ENCODE peak calls at places on chromosomes 7 and 10, in six cellular contexts. E, Z, L, C, F and M are unnamed samples.

GRCh38 chr10:131646551-131647525 is 254.0 kb upstream of the PPP2R2D start:
- DNase-seq in Z (no peak), F (no peak), C (no peak), E (no peak), L (no peak), M (no peak)

GRCh38 chr7:136654406-136654805 is 214.0 kb upstream of the CHRM2 start:
- DNase-seq in C (no peak), F (no peak), Z (peak), E (no peak), L (no peak), M (no peak)

GRCh38 chr7:100680589-100681271 is 7.2 kb downstream of the GNB2 start:
- DNase-seq in Z (no peak), F (no peak), C (no peak), L (no peak), E (no peak), M (no peak)

GRCh38 chr10:73814896-73815718 is 3.7 kb upstream of the NDST2 start:
- DNase-seq in Z (no peak), F (no peak), C (no peak), E (no peak), L (no peak), M (no peak)

GRCh38 chr10:6532321-6532720 is 47.8 kb downstream of the PRKCQ start:
- DNase-seq in F (no peak), Z (no peak), L (no peak), E (no peak), C (no peak), M (no peak)

GRCh38 chr7:55020481-55020871 is 1.7 kb downstream of the EGFR start:
- DNase-seq in F (peak), C (peak), L (peak), E (no peak), Z (peak), M (no peak)

GRCh38 chr7:139753693-139754111 is 24.1 kb downstream of the HIPK2 start:
- DNase-seq in L (no peak), C (peak), F (no peak), Z (no peak), E (no peak), M (no peak)

GRCh38 chr10:96287392-96288105 is 16.2 kb upstream of the BLNK start:
- DNase-seq in Z (peak), C (no peak), L (no peak), F (no peak), E (no peak), M (no peak)

GRCh38 chr7:88206235-88206634 is 13.6 kb downstream of the SRI start:
- DNase-seq in Z (no peak), L (no peak), C (no peak), F (no peak), E (no peak), M (no peak)

GRCh38 chr10:1762066-1762465 is 24.7 kb upstream of the ADARB2 start:
- DNase-seq in L (no peak), F (no peak), C (no peak), Z (no peak), E (no peak), M (no peak)

GRCh38 chr10:132788180-132788830 is 2.4 kb upstream of the NKX6-2 start:
- DNase-seq in E (no peak), C (no peak), F (no peak), L (no peak), Z (peak), M (no peak)

GRCh38 chr7:134613623-134614347 is 32.9 kb upstream of the BPGM start:
- DNase-seq in F (no peak), E (peak), C (no peak), L (peak), Z (peak), M (no peak)

GRCh38 chr10:31359979-31360378 is 41.0 kb downstream of the ZEB1 start:
- DNase-seq in C (no peak), Z (peak), L (no peak), F (no peak), E (no peak), M (no peak)

GRCh38 chr7:96786998-96787395 is 77.4 kb upstream of the SEM1 start:
- DNase-seq in E (no peak), C (no peak), F (no peak), Z (no peak), L (no peak), M (no peak)

GRCh38 chr10:88879754-88880286 is at the start of gene STAMBPL1:
- DNase-seq in Z (no peak), F (peak), C (no peak), E (no peak), L (no peak), M (peak)

GRCh38 chr10:126437661-126438406 is 49.6 kb upstream of the ADAM12 start:
- DNase-seq in E (no peak), Z (no peak), C (no peak), F (no peak), L (no peak), M (no peak)

GRCh38 chr7:80622531-80622930 is 15.9 kb upstream of the CD36 start:
- DNase-seq in C (no peak), E (peak), Z (peak), F (no peak), L (no peak), M (no peak)

GRCh38 chr10:82282782-82283456 is 407.9 kb downstream of the NRG3 start:
- DNase-seq in E (no peak), L (peak), C (no peak), F (no peak), Z (no peak), M (no peak)

GRCh38 chr10:9342865-9343450 is 1288.5 kb downstream of the GATA3 start:
- DNase-seq in Z (peak), C (no peak), F (no peak), E (peak), L (no peak), M (no peak)

GRCh38 chr7:151351967-151352366 is 10.4 kb downstream of the NUB1 start:
- DNase-seq in Z (no peak), F (no peak), E (no peak), C (no peak), L (no peak), M (no peak)

GRCh38 chr7:129612112-129613015 is 844 bp downstream of the NRF1 start:
- DNase-seq in L (no peak), F (peak), C (peak), E (no peak), Z (peak), M (peak)

GRCh38 chr7:130270947-130271790 is 4.5 kb downstream of the CPA2 start:
- DNase-seq in F (no peak), E (no peak), L (no peak), Z (no peak), C (no peak), M (no peak)

GRCh38 chr10:127619550-127619949 is 70.4 kb downstream of the NPS start:
- DNase-seq in C (no peak), F (no peak), E (no peak), L (no peak), Z (no peak), M (peak)

GRCh38 chr10:69869291-69869841 is 67.7 kb downstream of the COL13A1 start:
- DNase-seq in Z (peak), E (no peak), F (no peak), C (no peak), L (peak), M (no peak)

GRCh38 chr7:7641129-7641663 is 644 bp downstream of the UMAD1 start:
- DNase-seq in L (no peak), F (no peak), Z (no peak), E (no peak), C (no peak), M (no peak)

GRCh38 chr10:59713196-59713821 is 3.7 kb upstream of the SLC16A9 start:
- DNase-seq in E (no peak), Z (no peak), F (no peak), L (no peak), C (no peak), M (no peak)

GRCh38 chr7:127886248-127886647 is 145.0 kb downstream of the LRRC4 start:
- DNase-seq in F (no peak), C (no peak), E (no peak), Z (no peak), L (no peak), M (no peak)
- H3K27ac ChIP-seq in F (no peak), C (no peak), E (no peak), Z (no peak), L (no peak), M (peak)

DNA sequence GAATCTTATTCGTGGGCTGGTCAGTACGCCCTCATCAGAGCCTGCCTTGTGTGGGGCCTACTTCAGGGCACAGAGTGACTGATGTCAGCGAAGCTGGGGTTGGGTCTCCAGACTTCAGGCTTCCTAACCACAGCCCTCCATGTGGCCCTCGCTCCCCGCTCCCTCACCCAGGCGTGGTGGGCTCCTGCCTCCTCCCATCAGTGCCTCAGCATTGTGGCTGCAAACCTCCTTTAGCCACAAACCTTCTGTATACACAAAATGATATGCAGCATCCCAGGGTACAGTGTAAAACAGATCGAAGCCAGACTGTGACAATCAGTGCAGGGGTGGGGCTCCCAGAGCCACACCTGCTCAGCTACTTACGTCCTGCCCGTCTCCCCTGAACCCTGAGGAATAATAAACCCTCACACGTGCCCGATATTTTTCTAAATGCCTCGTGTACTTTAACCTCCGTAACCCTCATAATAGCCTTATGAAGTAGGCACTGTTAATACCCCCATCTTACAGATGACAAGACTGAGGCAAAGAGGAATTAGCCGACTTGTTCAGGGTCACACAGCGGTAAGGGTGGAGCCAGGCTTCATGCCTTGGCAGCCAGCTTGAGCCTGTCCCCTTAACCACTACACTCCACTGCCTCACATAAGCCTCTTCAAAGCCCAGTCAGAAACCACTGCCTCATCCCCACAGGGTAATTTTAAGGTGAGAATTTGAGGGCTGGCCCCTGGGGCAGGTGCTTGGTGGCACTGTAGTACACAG is 7.3 kb upstream of the C10orf105 start:
- DNase-seq in L (no peak), E (no peak), C (no peak), Z (no peak), F (no peak), M (no peak)
- H3K27ac ChIP-seq in L (no peak), E (no peak), C (peak), Z (no peak), F (peak), M (no peak)

GRCh38 chr10:27504897-27505457 is 873 bp downstream of the RAB18 start:
- DNase-seq in C (no peak), F (no peak), Z (peak), L (no peak), E (no peak), M (no peak)

GRCh38 chr10:27504007-27504890 is at the start of gene RAB18:
- DNase-seq in F (peak), C (peak), E (peak), L (peak), Z (peak), M (peak)

GRCh38 chr10:27500886-27501285 is 3.2 kb upstream of the RAB18 start:
- DNase-seq in L (no peak), Z (no peak), F (no peak), C (no peak), E (no peak), M (no peak)

GRCh38 chr10:27506280-27506679 is 2.2 kb downstream of the RAB18 start:
- DNase-seq in E (no peak), F (no peak), Z (peak), C (no peak), L (no peak), M (no peak)

DNA sequence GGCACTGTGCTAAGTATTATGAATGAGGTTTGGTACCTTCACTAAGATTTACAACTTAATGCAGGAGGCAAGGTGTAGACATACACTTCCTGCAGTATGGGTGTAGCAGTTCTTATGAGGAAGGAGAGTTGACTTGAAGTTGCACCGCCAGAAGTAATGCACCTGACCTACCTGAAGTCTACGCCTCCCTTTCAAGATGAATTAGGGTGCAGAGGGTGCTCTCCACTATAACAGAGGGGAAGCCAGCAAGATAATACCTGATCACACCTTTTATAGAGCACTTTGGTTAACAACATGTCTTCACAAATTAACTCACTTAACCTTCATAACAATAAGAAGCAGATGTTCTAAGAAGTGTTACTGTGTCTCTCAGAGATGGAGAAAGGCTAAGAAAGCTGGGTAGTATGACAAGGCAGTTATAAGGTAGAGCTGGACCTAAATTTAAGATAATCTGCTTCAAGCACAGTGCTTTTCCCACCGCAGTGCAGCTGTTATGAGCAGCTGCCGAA is 552 bp upstream of the RAB18 start:
- DNase-seq in E (no peak), C (no peak), Z (no peak), L (no peak), F (no peak), M (no peak)
- H3K27ac ChIP-seq in E (no peak), C (peak), Z (peak), L (no peak), F (peak), M (peak)

GRCh38 chr10:4654496-4654895 is 171.5 kb upstream of the AKR1E2 start:
- DNase-seq in E (no peak), C (no peak), L (no peak), Z (no peak), F (no peak), M (no peak)
- H3K27ac ChIP-seq in E (no peak), C (no peak), L (no peak), Z (no peak), F (no peak), M (no peak)

GRCh38 chr7:31465285-31465684 is 48.6 kb upstream of the ITPRID1 start:
- DNase-seq in Z (no peak), L (no peak), C (no peak), E (no peak), F (no peak), M (no peak)
- H3K27ac ChIP-seq in Z (no peak), L (no peak), C (no peak), E (peak), F (no peak), M (no peak)

DNA sequence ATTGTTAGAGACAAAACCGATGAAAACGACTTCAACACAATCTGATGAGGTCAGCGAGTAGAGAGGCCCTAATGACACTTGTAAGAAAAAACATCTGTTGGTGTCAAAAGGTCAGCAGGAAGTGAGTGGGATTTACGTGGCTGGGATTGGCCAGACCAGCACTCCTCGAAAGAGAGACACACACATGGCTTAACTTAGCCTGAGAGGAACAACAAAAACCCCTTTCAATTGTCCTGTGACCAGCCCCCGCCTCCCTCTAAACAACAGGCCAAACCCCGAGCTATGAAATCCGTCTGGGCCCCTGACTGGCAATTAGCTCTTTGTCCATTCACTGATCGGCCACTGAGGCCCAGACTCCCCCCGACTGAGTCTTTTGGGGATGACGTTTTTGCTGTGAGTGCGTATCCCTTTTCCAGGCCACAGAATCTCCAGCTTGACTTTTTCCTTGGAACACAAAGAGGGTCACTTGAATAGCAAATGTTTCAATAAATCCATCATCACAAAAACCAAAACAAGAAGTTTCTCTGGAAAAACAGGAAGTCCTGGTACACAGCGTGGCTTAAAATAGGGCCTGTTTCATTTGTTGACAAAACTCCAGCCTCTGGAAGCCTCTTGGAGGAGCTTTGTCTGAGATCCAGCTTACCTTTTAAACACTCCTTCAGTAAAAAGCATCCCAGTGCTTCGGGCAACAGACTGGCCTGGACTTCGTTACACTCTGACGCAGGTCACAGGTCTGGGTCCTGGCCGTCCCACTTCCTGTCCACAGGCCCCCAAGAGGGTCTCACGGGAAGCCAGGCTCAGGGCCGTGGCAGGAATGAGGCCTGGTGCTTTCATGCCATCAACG is 103.0 kb downstream of the CTBP2 start:
- DNase-seq in E (peak), Z (peak), F (peak), L (no peak), C (peak), M (peak)
- H3K27ac ChIP-seq in E (peak), Z (peak), F (peak), L (no peak), C (peak), M (peak)

GRCh38 chr7:70240873-70241272 is 642.6 kb downstream of the AUTS2 start:
- DNase-seq in L (no peak), F (no peak), C (no peak), Z (no peak), E (no peak), M (no peak)

GRCh38 chr7:70239930-70240329 is 641.7 kb downstream of the AUTS2 start:
- DNase-seq in F (no peak), C (no peak), L (no peak), Z (peak), E (no peak), M (no peak)

GRCh38 chr7:70241776-70242175 is 643.5 kb downstream of the AUTS2 start:
- DNase-seq in E (no peak), L (no peak), Z (no peak), F (no peak), C (no peak), M (no peak)

GRCh38 chr7:70243443-70243842 is 645.2 kb downstream of the AUTS2 start:
- DNase-seq in E (no peak), F (no peak), L (no peak), C (no peak), Z (no peak), M (no peak)

DNA sequence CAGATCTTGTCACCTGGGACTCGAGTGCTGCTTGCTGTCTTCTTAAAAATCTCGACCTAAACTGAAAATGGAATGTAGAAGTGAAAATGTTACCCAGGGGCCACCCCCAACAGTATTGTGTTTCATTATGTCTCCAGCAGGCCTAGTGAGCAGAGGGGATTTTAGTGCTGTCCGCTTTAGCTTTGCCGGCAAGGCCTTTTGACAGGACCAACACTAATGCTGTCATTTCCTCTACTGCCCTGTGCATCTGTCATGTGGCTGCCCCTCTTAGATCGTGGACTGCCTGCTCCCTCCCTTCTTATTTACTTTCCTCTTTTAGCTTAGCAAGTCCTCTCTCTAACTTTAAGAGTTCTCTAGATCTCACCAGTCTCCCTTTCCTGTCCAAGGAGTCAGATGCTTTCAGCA is 639.9 kb downstream of the AUTS2 start:
- DNase-seq in Z (no peak), C (no peak), L (no peak), F (no peak), E (no peak), M (no peak)
- H3K27ac ChIP-seq in Z (no peak), C (no peak), L (no peak), F (no peak), E (no peak), M (no peak)

GRCh38 chr10:86753638-86754434 is 2.6 kb upstream of the BMPR1A start:
- DNase-seq in E (no peak), L (no peak), C (peak), Z (no peak), F (no peak), M (no peak)
- H3K27ac ChIP-seq in E (no peak), L (no peak), C (peak), Z (no peak), F (no peak), M (no peak)